ENCODE peak calls at places on chromosomes 1 and 21, in seven cellular contexts. I is endothelial cell of umbilical vein, E is tibial nerve, W is IMR-90, U is ovary, N is psoas muscle, P is OCI-LY7. Y is an unnamed sample.

GRCh38 chr1:200905411-200906052 is 10.8 kb downstream of the INAVA start:
- DNase-seq in U (no peak), E (no peak), N (no peak), I (no peak), P (no peak), W (no peak), Y (no peak)

GRCh38 chr1:61182049-61182448 is 99.7 kb downstream of the NFIA start:
- DNase-seq in W (peak), U (no peak), E (peak), P (no peak), I (peak), N (no peak), Y (no peak)

GRCh38 chr1:115668579-115668978 is 26.8 kb downstream of the VANGL1 start:
- DNase-seq in U (no peak), P (no peak), I (no peak), W (peak), E (no peak), N (no peak), Y (no peak)

GRCh38 chr21:40386301-40386911 is 460.6 kb downstream of the DSCAM start:
- DNase-seq in I (no peak), W (no peak), U (no peak), E (peak), P (peak), N (peak), Y (peak)

GRCh38 chr1:113630340-113631327 is 128.7 kb downstream of the PHTF1 start:
- DNase-seq in U (no peak), E (no peak), P (no peak), I (no peak), N (no peak), W (no peak), Y (no peak)

GRCh38 chr1:39720094-39720999 is 18.3 kb upstream of the PPIE start:
- DNase-seq in I (peak), W (peak), N (no peak), P (peak), E (no peak), U (no peak), Y (no peak)

GRCh38 chr1:159014851-159015250 is 5.1 kb downstream of the IFI16 start:
- DNase-seq in I (no peak), E (no peak), P (no peak), W (no peak), U (no peak), N (no peak), Y (no peak)

GRCh38 chr1:24351247-24351646 is 32.1 kb downstream of the GRHL3 start:
- DNase-seq in U (no peak), I (no peak), W (no peak), N (no peak), E (no peak), P (no peak), Y (no peak)

GRCh38 chr1:175612286-175612685 is 131.1 kb downstream of the TNR start:
- DNase-seq in I (no peak), E (no peak), N (no peak), P (no peak), W (no peak), U (no peak), Y (no peak)

GRCh38 chr1:112232848-112233247 is 163.2 kb upstream of the CTTNBP2NL start:
- DNase-seq in E (no peak), U (no peak), P (no peak), W (no peak), N (no peak), I (no peak), Y (no peak)

GRCh38 chr1:36091698-36092097 is 3.0 kb downstream of the ADPRS start:
- DNase-seq in W (no peak), U (no peak), N (no peak), E (no peak), I (no peak), P (no peak), Y (no peak)

GRCh38 chr1:155012052-155012546 is 9.5 kb downstream of the ZBTB7B start:
- DNase-seq in W (no peak), P (no peak), N (peak), U (peak), E (peak), I (no peak), Y (peak)

GRCh38 chr1:118979754-118980270 is 8.3 kb downstream of the TBX15 start:
- DNase-seq in I (no peak), N (no peak), W (no peak), E (no peak), P (no peak), U (no peak), Y (no peak)

GRCh38 chr1:45929257-45929687 is 125.9 kb downstream of the MAST2 start:
- DNase-seq in W (peak), E (no peak), N (no peak), I (peak), U (no peak), P (peak), Y (no peak)

GRCh38 chr21:39422468-39423241 is 22.9 kb downstream of the LCA5L start:
- DNase-seq in N (no peak), P (no peak), W (no peak), I (no peak), U (no peak), E (no peak), Y (no peak)

GRCh38 chr1:43367026-43367903 is 546 bp downstream of the ELOVL1 start:
- DNase-seq in P (peak), N (peak), E (no peak), I (peak), U (no peak), W (no peak), Y (no peak)

GRCh38 chr1:1559066-1559465 is 15.6 kb downstream of the SSU72 start:
- DNase-seq in E (no peak), W (no peak), P (no peak), N (no peak), U (no peak), I (no peak), Y (no peak)

GRCh38 chr1:1561801-1562470 is 12.7 kb downstream of the SSU72 start:
- DNase-seq in I (no peak), W (no peak), N (no peak), P (peak), U (no peak), E (no peak), Y (no peak)

GRCh38 chr1:1556505-1556904 is 16.1 kb upstream of the TMEM240 start:
- DNase-seq in W (no peak), U (no peak), N (no peak), I (no peak), E (no peak), P (no peak), Y (no peak)

GRCh38 chr1:1560178-1560577 is 14.5 kb downstream of the SSU72 start:
- DNase-seq in E (no peak), N (no peak), W (no peak), P (no peak), U (no peak), I (no peak), Y (no peak)

GRCh38 chr1:1558591-1558990 is 16.1 kb downstream of the SSU72 start:
- DNase-seq in U (no peak), I (no peak), E (no peak), N (no peak), P (no peak), W (no peak), Y (no peak)
- H3K4me3 ChIP-seq in U (no peak), I (no peak), E (no peak), N (no peak), P (no peak), W (no peak), Y (no peak)

DNA sequence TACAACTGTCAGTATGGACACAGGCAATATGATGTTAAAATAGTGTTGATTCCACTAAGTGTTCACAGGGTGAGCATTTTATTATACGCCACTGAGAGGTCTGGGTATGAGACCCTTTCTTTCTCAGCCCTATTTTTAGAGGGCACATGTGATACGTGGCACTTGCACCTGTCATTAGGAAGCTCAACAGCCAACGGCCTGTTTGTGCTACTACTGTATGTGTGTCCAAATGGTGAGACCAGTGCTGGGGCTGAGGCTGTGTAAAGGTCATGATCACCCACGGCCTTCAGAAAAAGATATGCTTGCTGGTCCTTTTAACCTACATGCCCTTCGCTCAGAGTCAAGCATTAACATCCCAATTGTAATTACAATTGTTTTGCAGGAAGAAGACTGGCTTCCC is 176.2 kb downstream of the DUSP10 start:
- DNase-seq in I (no peak), N (no peak), P (no peak), U (no peak), W (no peak), E (no peak), Y (no peak)
- H3K27ac ChIP-seq in I (no peak), N (peak), P (no peak), U (no peak), W (no peak), E (no peak), Y (peak)

DNA sequence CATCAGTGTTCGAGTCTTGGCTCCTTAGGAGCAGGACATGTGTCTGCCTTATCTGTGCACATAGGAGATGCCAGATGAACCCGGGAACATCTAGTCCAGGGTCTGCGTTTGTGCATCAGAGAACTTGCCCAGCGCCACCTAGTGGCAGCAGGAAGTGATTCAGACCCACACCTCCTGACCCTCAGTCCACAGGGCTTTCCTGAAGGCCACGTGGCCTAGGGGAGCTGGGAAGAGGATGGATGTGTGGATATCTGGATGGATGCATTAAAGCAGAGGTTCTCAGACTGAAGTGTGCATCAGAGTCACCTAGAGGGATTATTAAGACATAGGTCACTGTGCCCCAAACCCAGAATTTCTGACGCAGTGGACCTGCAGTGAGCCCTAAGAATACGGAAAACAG is 37.3 kb downstream of the CAPN8 start:
- DNase-seq in E (no peak), P (peak), W (peak), I (no peak), N (no peak), U (peak), Y (no peak)
- TF ChIP-seq CTCF in E (peak), P (peak), W (peak), I (peak), N (peak), U (no peak), Y (peak)

GRCh38 chr1:51618715-51619114 is 1.8 kb downstream of the OSBPL9 start:
- DNase-seq in P (no peak), E (no peak), I (no peak), W (no peak), U (no peak), N (no peak), Y (no peak)
- H3K4me3 ChIP-seq in P (no peak), E (peak), I (no peak), W (no peak), U (peak), N (peak), Y (peak)

GRCh38 chr1:219536038-219536437 is 76.9 kb downstream of the ZC3H11B start:
- DNase-seq in I (no peak), W (no peak), P (no peak), E (no peak), U (no peak), N (no peak), Y (no peak)

GRCh38 chr1:219535021-219535420 is 77.9 kb downstream of the ZC3H11B start:
- DNase-seq in W (no peak), E (no peak), U (no peak), P (no peak), N (no peak), I (no peak), Y (no peak)

GRCh38 chr1:219538886-219539285 is 74.0 kb downstream of the ZC3H11B start:
- DNase-seq in W (no peak), N (no peak), E (no peak), U (no peak), I (no peak), P (no peak), Y (no peak)

GRCh38 chr1:219539645-219540254 is 73.2 kb downstream of the ZC3H11B start:
- DNase-seq in E (no peak), I (no peak), N (no peak), U (no peak), W (no peak), P (no peak), Y (no peak)

DNA sequence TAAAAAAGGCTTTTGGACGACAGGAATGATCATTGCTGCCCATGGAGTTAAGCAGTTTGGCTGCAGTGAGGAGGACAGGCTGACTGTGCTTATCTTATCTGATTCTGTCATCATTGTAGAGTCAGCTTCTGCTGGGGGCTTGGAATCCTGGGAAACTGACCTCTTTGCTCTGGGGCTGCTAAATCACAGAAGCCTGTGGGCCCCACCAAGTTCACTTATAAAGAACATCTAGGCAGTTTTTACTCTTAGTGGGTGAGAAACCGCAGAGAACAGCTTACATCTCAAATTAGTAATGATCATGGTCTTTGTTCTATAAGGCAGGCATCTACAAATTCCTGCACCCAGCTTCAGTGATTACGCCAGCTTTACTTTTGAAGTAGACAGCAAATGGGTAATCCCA is 75.7 kb downstream of the ZC3H11B start:
- DNase-seq in W (no peak), E (no peak), P (no peak), I (no peak), N (no peak), U (no peak), Y (no peak)
- H3K27ac ChIP-seq in W (no peak), E (no peak), P (no peak), I (no peak), N (no peak), U (no peak), Y (no peak)

GRCh38 chr1:17998889-17999288 is 108.7 kb upstream of the IGSF21 start:
- DNase-seq in N (no peak), E (no peak), P (no peak), I (no peak), W (peak), U (no peak), Y (no peak)
- TF ChIP-seq CTCF in N (no peak), E (no peak), P (no peak), I (no peak), W (peak), U (no peak), Y (no peak)